ENCODE peak calls at places on chromosome 5, in five cellular contexts. M is transverse colon, H is cardiac muscle cell, W is A549, Q is left ventricle myocardium inferior. S is an unnamed sample.

GRCh38 chr5:101605700-101606099 is 690.4 kb downstream of the SLCO4C1 start:
- DNase-seq in W (no peak), Q (no peak), M (no peak), H (no peak), S (no peak)

GRCh38 chr5:132064140-132064539 is 3.7 kb downstream of the IL3 start:
- DNase-seq in H (no peak), W (no peak), Q (peak), M (no peak), S (no peak)

GRCh38 chr5:10753178-10753577 is 7.9 kb downstream of the DAP start:
- DNase-seq in M (no peak), H (no peak), Q (no peak), W (no peak), S (no peak)

GRCh38 chr5:123422433-123423277 is 548 bp downstream of the CEP120 start:
- DNase-seq in H (peak), Q (no peak), M (no peak), W (peak), S (peak)

GRCh38 chr5:109905906-109906305 is 216.2 kb downstream of the MAN2A1 start:
- DNase-seq in M (no peak), Q (no peak), H (no peak), W (no peak), S (no peak)

GRCh38 chr5:65394078-65394477 is 87.6 kb downstream of the ADAMTS6 start:
- DNase-seq in H (no peak), W (peak), Q (peak), M (peak), S (no peak)

GRCh38 chr5:153753645-153754432 is 263.4 kb downstream of the GRIA1 start:
- DNase-seq in Q (no peak), M (no peak), H (no peak), W (no peak), S (no peak)

GRCh38 chr5:175566697-175567096 is 88.3 kb downstream of the SFXN1 start:
- DNase-seq in W (no peak), M (no peak), Q (no peak), H (no peak), S (no peak)

GRCh38 chr5:40846371-40846770 is 5.2 kb downstream of the CARD6 start:
- DNase-seq in Q (no peak), H (no peak), M (no peak), W (no peak), S (no peak)

GRCh38 chr5:136701191-136701590 is 335.8 kb upstream of the TRPC7 start:
- DNase-seq in H (no peak), W (no peak), Q (no peak), M (no peak), S (no peak)

GRCh38 chr5:1036504-1037122 is 28.0 kb downstream of the NKD2 start:
- DNase-seq in H (no peak), M (no peak), Q (peak), W (no peak), S (no peak)

GRCh38 chr5:124643306-124643705 is 103.1 kb downstream of the ZNF608 start:
- DNase-seq in M (no peak), W (no peak), H (no peak), Q (no peak), S (no peak)
- H3K27ac ChIP-seq in M (no peak), W (no peak), H (peak), Q (no peak), S (no peak)

GRCh38 chr5:68032240-68032762 is 183.3 kb upstream of the PIK3R1 start:
- DNase-seq in Q (no peak), W (no peak), M (no peak), H (no peak), S (no peak)

GRCh38 chr5:68027519-68027918 is 188.0 kb upstream of the PIK3R1 start:
- DNase-seq in Q (no peak), H (no peak), M (no peak), W (no peak), S (peak)

GRCh38 chr5:68026092-68026910 is 189.3 kb upstream of the PIK3R1 start:
- DNase-seq in Q (no peak), M (no peak), W (no peak), H (peak), S (no peak)

GRCh38 chr5:68024426-68024825 is 191.1 kb upstream of the PIK3R1 start:
- DNase-seq in Q (no peak), W (no peak), H (no peak), M (no peak), S (no peak)

GRCh38 chr5:68028131-68028727 is 187.3 kb upstream of the PIK3R1 start:
- DNase-seq in W (no peak), M (no peak), Q (no peak), H (no peak), S (no peak)
- H3K27ac ChIP-seq in W (no peak), M (peak), Q (no peak), H (no peak), S (peak)

GRCh38 chr5:98770158-98770910 is 3.1 kb upstream of the RGMB start:
- DNase-seq in M (peak), W (peak), Q (peak), H (peak), S (peak)
- H3K27ac ChIP-seq in M (peak), W (peak), Q (peak), H (no peak), S (peak)

GRCh38 chr5:32230356-32231099 is 56.4 kb upstream of the GOLPH3 start:
- DNase-seq in W (no peak), Q (no peak), H (no peak), M (no peak), S (no peak)
- H3K27ac ChIP-seq in W (peak), Q (no peak), H (no peak), M (no peak), S (no peak)

GRCh38 chr5:103128202-103128601 is 8.1 kb downstream of the PPIP5K2 start:
- DNase-seq in H (no peak), M (no peak), Q (no peak), W (no peak), S (no peak)

GRCh38 chr5:103135461-103135860 is 15.4 kb downstream of the PPIP5K2 start:
- DNase-seq in W (no peak), M (no peak), Q (no peak), H (no peak), S (no peak)

GRCh38 chr5:103133231-103133630 is 13.1 kb downstream of the PPIP5K2 start:
- DNase-seq in H (no peak), M (no peak), Q (no peak), W (no peak), S (no peak)

GRCh38 chr5:103127292-103127691 is 7.2 kb downstream of the PPIP5K2 start:
- DNase-seq in H (no peak), Q (no peak), W (no peak), M (no peak), S (no peak)

DNA sequence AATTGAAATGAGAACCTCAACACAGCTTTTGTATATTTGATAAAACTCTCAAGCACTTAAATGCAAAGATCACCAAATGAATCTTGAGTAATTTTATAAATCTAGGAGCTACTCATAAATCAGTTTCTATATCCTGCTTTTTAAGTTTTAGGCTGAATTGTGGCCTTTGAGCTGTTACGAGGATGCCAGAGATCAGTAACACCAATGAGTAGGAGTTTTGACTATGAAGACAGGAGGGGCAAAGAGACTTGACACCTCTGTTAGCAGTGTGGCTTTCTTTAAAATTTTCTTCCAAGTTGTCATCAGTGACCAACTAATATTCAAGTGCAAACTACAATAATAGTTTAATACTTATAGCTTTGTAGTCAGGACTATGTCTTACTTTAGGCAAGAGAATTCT is 12.6 kb downstream of the PPIP5K2 start:
- DNase-seq in W (no peak), H (no peak), Q (no peak), M (no peak), S (no peak)
- H3K27ac ChIP-seq in W (no peak), H (no peak), Q (no peak), M (no peak), S (no peak)

GRCh38 chr5:96823900-96824351 is 16.2 kb upstream of the ERAP1 start:
- DNase-seq in H (no peak), W (peak), M (no peak), Q (no peak), S (no peak)

GRCh38 chr5:96829336-96829735 is 21.6 kb upstream of the ERAP1 start:
- DNase-seq in H (no peak), W (no peak), M (no peak), Q (no peak), S (no peak)

GRCh38 chr5:96825243-96825642 is 17.5 kb upstream of the ERAP1 start:
- DNase-seq in W (no peak), M (no peak), H (no peak), Q (no peak), S (no peak)

GRCh38 chr5:96823060-96823459 is 15.3 kb upstream of the ERAP1 start:
- DNase-seq in Q (no peak), W (no peak), M (no peak), H (no peak), S (no peak)

DNA sequence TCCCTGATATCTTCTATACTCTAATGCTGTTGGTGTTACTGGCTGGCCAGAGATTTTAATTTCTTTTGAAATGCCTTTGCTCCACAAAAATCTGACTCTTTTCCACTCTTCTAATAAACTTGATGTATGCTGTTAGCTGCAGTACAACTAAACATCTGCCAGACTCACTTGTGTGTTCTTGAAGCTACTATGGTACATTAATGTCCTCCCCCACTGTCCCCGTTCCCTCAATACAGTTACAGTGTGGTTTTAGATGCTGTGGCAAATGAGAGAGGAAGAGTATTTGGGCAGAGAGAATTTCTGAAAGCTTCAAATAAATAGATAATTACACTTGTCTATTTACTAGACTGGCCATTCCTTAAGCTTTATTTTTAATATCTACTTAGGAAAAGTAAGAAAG is 18.3 kb upstream of the ERAP1 start:
- DNase-seq in M (no peak), W (no peak), H (no peak), Q (no peak), S (no peak)
- H3K27ac ChIP-seq in M (no peak), W (no peak), H (no peak), Q (no peak), S (no peak)

S was measured in A673.